ENCODE peak calls at places on chromosomes 13 and 19, in seven cellular contexts. J, N, C, F, E, I and A are unnamed samples.
A peak's percentile ranks its signal among the peaks of the same experiment; 100 is the strongest.

GRCh38 chr13:45626731-45627374 is 11.3 kb upstream of the ERICH6B start:
- DNase-seq in J (no peak), N (no peak), E (no peak), F (no peak), C (no peak), I (peak; percentile 17), A (no peak)

GRCh38 chr19:10315335-10316214 is at the start of gene FDX2:
- DNase-seq in N (peak; percentile 95), I (peak; percentile 72), J (peak; percentile 65), F (no peak), C (peak; percentile 79), E (peak; percentile 97), A (peak; percentile 94)

GRCh38 chr19:6373813-6374108 is 1.2 kb downstream of the ALKBH7 start:
- DNase-seq in E (no peak), I (no peak), C (no peak), N (no peak), F (no peak), J (no peak), A (no peak)

GRCh38 chr13:98473792-98474153 is 103.1 kb downstream of the STK24 start:
- DNase-seq in E (no peak), C (no peak), N (no peak), J (no peak), F (no peak), I (no peak), A (no peak)

GRCh38 chr13:53844747-53845146 is 816.1 kb downstream of the OLFM4 start:
- DNase-seq in I (no peak), N (no peak), C (no peak), J (no peak), F (no peak), E (no peak), A (no peak)

GRCh38 chr13:27022571-27023311 is 148.9 kb downstream of the USP12 start:
- DNase-seq in F (no peak), C (peak; percentile 79), I (peak; percentile 28), J (peak; percentile 70), E (no peak), N (no peak), A (no peak)

GRCh38 chr13:77417897-77418296 is 91.0 kb upstream of the MYCBP2 start:
- DNase-seq in E (no peak), I (no peak), N (no peak), J (no peak), F (no peak), C (no peak), A (no peak)

GRCh38 chr13:24228852-24229458 is 68.4 kb downstream of the SPATA13 start:
- DNase-seq in N (peak; percentile 54), I (peak; percentile 76), J (peak; percentile 67), F (no peak), C (peak; percentile 78), E (no peak), A (no peak)

GRCh38 chr19:41912899-41913475 is 15.3 kb downstream of the ERFL start:
- DNase-seq in F (no peak), J (no peak), N (no peak), I (no peak), C (no peak), E (no peak), A (no peak)

GRCh38 chr19:18730885-18731513 is 47.5 kb downstream of the CRTC1 start:
- DNase-seq in I (no peak), F (no peak), J (no peak), C (no peak), N (no peak), E (no peak), A (no peak)

GRCh38 chr19:49229416-49229815 is 71.8 kb downstream of the TRPM4 start:
- DNase-seq in J (no peak), E (no peak), C (no peak), I (no peak), N (no peak), F (no peak), A (peak; percentile 12)